ENCODE peak calls at places on chromosome 22, in four cellular contexts. X, Y, Z and E are unnamed samples.

GRCh38 chr22:21031545-21032036 is 770 bp downstream of the SLC7A4 start:
- DNase-seq in Y (no peak), Z (no peak), X (no peak), E (no peak)

GRCh38 chr22:40324468-40325305 is 21.6 kb upstream of the ADSL start:
- DNase-seq in Z (no peak), Y (no peak), X (no peak), E (no peak)

GRCh38 chr22:41052661-41053490 is 39.5 kb upstream of the EP300 start:
- DNase-seq in X (no peak), Y (peak), Z (no peak), E (no peak)

GRCh38 chr22:46547883-46548244 is 10.4 kb upstream of the CELSR1 start:
- DNase-seq in Z (no peak), X (no peak), Y (peak), E (no peak)

GRCh38 chr22:18156878-18157713 is 7.1 kb downstream of the USP18 start:
- DNase-seq in Y (peak), X (peak), Z (peak), E (peak)

GRCh38 chr22:23670378-23671295 is 20.2 kb upstream of the RGL4 start:
- DNase-seq in X (no peak), Y (no peak), Z (no peak), E (no peak)

GRCh38 chr22:46830841-46831240 is 68.4 kb downstream of the TBC1D22A start:
- DNase-seq in Z (no peak), X (no peak), Y (no peak), E (no peak)

GRCh38 chr22:25027552-25027951 is 75.0 kb downstream of the KIAA1671 start:
- DNase-seq in Z (no peak), X (no peak), Y (peak), E (no peak)

GRCh38 chr22:25193548-25193947 is 6.1 kb upstream of the CRYBB3 start:
- DNase-seq in X (peak), Y (no peak), Z (no peak), E (no peak)

GRCh38 chr22:48315415-48316244 is 1512.0 kb downstream of the BRD1 start:
- DNase-seq in Y (no peak), X (no peak), Z (no peak), E (no peak)

GRCh38 chr22:39439170-39439569 is 17.6 kb upstream of the MGAT3 start:
- DNase-seq in X (no peak), Z (no peak), Y (no peak), E (no peak)

GRCh38 chr22:29396126-29396525 is 7.8 kb upstream of the AP1B1 start:
- DNase-seq in Z (no peak), X (no peak), Y (no peak), E (no peak)

GRCh38 chr22:20029550-20030225 is 8.8 kb downstream of the TANGO2 start:
- DNase-seq in X (no peak), Y (no peak), Z (no peak), E (no peak)

GRCh38 chr22:41917906-41918791 is 3.3 kb upstream of the SHISA8 start:
- DNase-seq in X (no peak), Z (no peak), Y (peak), E (peak)

GRCh38 chr22:19477321-19478085 is 1.5 kb downstream of the UFD1 start:
- DNase-seq in X (no peak), Y (no peak), Z (no peak), E (no peak)

GRCh38 chr22:26709617-26710390 is 52.4 kb downstream of the MIAT start:
- DNase-seq in Z (no peak), X (no peak), Y (no peak), E (no peak)

GRCh38 chr22:32676196-32676595 is 125.3 kb upstream of the TIMP3 start:
- DNase-seq in X (no peak), Y (no peak), Z (no peak), E (no peak)

GRCh38 chr22:25911243-25911972 is 169.4 kb downstream of the MYO18B start:
- DNase-seq in Y (no peak), Z (no peak), X (no peak), E (peak)

GRCh38 chr22:48919187-48919590 is 908.5 kb downstream of the BRD1 start:
- DNase-seq in Y (no peak), Z (no peak), X (peak), E (peak)

GRCh38 chr22:18119409-18120110 is 9.0 kb downstream of the TUBA8 start:
- DNase-seq in Y (no peak), X (no peak), Z (no peak), E (no peak)

GRCh38 chr22:25054943-25055511 is 102.5 kb downstream of the KIAA1671 start:
- DNase-seq in X (no peak), Z (no peak), Y (no peak), E (no peak)

GRCh38 chr22:17706451-17706900 is 67.8 kb downstream of the BID start:
- DNase-seq in X (no peak), Z (peak), Y (peak), E (peak)

GRCh38 chr22:42344391-42344861 is 74.0 kb upstream of the TCF20 start:
- DNase-seq in Z (no peak), Y (no peak), X (no peak), E (no peak)

GRCh38 chr22:26558246-26558895 is 31.6 kb downstream of the TPST2 start:
- DNase-seq in Z (no peak), Y (no peak), X (no peak), E (no peak)

GRCh38 chr22:37905534-37906363 is at the start of gene MICALL1:
- DNase-seq in Y (peak), X (peak), Z (peak), E (no peak)
- TF ChIP-seq CTCF in Y (no peak), X (no peak), Z (peak), E (peak)

GRCh38 chr22:31199187-31199586 is 12.9 kb upstream of the LIMK2 start:
- DNase-seq in X (no peak), Y (no peak), Z (no peak), E (no peak)
- TF ChIP-seq CTCF in X (peak), Y (peak), Z (no peak), E (no peak)

GRCh38 chr22:30607300-30607930 is 441 bp downstream of the TCN2 start:
- DNase-seq in Z (no peak), Y (no peak), X (no peak), E (no peak)
- TF ChIP-seq CTCF in Z (no peak), Y (no peak), X (no peak), E (no peak)

GRCh38 chr22:28052818-28053217 is 133.8 kb upstream of the PITPNB start:
- DNase-seq in Y (no peak), X (no peak), Z (no peak), E (no peak)
- TF ChIP-seq CTCF in Y (no peak), X (no peak), Z (no peak), E (no peak)

GRCh38 chr22:50436841-50437341 is 37.9 kb downstream of the SBF1 start:
- DNase-seq in Y (no peak), X (no peak), Z (no peak), E (no peak)
- TF ChIP-seq CTCF in Y (no peak), X (no peak), Z (no peak), E (no peak)

GRCh38 chr22:44067033-44067432 is 42.9 kb downstream of the PARVB start:
- DNase-seq in Y (no peak), Z (no peak), X (no peak), E (no peak)
- TF ChIP-seq CTCF in Y (peak), Z (no peak), X (no peak), E (no peak)

GRCh38 chr22:36954251-36955014 is 41.0 kb downstream of the CSF2RB start:
- DNase-seq in Z (no peak), Y (no peak), X (no peak), E (no peak)

GRCh38 chr22:36953239-36954080 is 40.0 kb downstream of the CSF2RB start:
- DNase-seq in Y (no peak), X (no peak), Z (no peak), E (no peak)

GRCh38 chr22:36958366-36958765 is 44.9 kb downstream of the CSF2RB start:
- DNase-seq in Z (no peak), X (no peak), Y (no peak), E (no peak)

GRCh38 chr22:36951746-36952145 is 38.3 kb downstream of the CSF2RB start:
- DNase-seq in Y (no peak), Z (no peak), X (no peak), E (no peak)

DNA sequence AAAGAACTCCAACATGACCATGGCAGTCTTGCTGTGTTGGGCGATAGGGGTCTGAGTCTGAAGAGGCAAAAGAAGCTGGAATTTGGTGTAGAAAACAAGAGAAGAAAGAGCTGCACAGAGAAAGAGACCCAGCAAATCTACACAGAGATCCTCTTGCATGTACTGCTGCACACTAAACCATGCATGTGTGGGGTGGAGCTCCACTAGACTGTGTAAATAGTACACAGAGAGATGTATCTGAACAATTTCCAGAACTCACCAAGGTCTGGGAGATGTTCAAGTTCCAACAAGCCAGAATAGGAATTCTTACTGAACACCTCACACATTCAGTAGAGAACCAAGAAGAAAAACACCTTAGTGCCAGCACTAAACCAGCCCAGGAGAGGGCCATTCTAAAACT is 42.3 kb downstream of the CSF2RB start:
- DNase-seq in X (no peak), Y (peak), Z (no peak), E (no peak)
- TF ChIP-seq CTCF in X (no peak), Y (no peak), Z (no peak), E (no peak)

GRCh38 chr22:22666307-22667091 is 22.1 kb downstream of the GGTLC2 start:
- DNase-seq in Z (no peak), Y (no peak), X (no peak), E (no peak)
- TF ChIP-seq CTCF in Z (peak), Y (peak), X (peak), E (peak)